ENCODE peak calls at places on chromosomes 2 and 18, in six cellular contexts. One of them, this sample, is unnamed. For H3K4me1, the result is how much of the 10 kb centered on the place peaks cover.

GRCh38 chr2:192218347-192218746 is 23.6 kb upstream of the TMEFF2 start:
- DNase-seq in H1: no peak
- DNase-seq in IMR-90: no peak
- DNase-seq in mesendoderm: no peak
- DNase-seq in neuronal stem cell: no peak
- DNase-seq in H9: no peak
- DNase-seq in this sample: no peak

GRCh38 chr2:202084265-202084664 is 11.2 kb downstream of the KIAA2012 start:
- DNase-seq in H9: no peak
- DNase-seq in IMR-90: peak
- DNase-seq in H1: no peak
- DNase-seq in mesendoderm: no peak
- DNase-seq in neuronal stem cell: peak
- DNase-seq in this sample: no peak

GRCh38 chr2:121019073-121019472 is 265.9 kb downstream of the TFCP2L1 start:
- DNase-seq in IMR-90: peak
- DNase-seq in H9: peak
- DNase-seq in neuronal stem cell: no peak
- DNase-seq in mesendoderm: no peak
- DNase-seq in H1: no peak
- DNase-seq in this sample: no peak

GRCh38 chr2:14815201-14815600 is 182.7 kb downstream of the LRATD1 start:
- DNase-seq in IMR-90: no peak
- DNase-seq in neuronal stem cell: no peak
- DNase-seq in H9: no peak
- DNase-seq in mesendoderm: no peak
- DNase-seq in H1: no peak
- DNase-seq in this sample: no peak

GRCh38 chr18:3179430-3180089 is 40.2 kb downstream of the MYOM1 start:
- DNase-seq in mesendoderm: peak
- DNase-seq in H9: no peak
- DNase-seq in H1: no peak
- DNase-seq in IMR-90: no peak
- DNase-seq in neuronal stem cell: no peak
- DNase-seq in this sample: no peak

GRCh38 chr2:220275454-220275853 is 648.0 kb downstream of the SLC4A3 start:
- DNase-seq in H9: no peak
- DNase-seq in H1: no peak
- DNase-seq in IMR-90: no peak
- DNase-seq in neuronal stem cell: no peak
- DNase-seq in mesendoderm: peak
- DNase-seq in this sample: no peak

GRCh38 chr2:236748385-236748784 is 178.8 kb downstream of the ACKR3 start:
- DNase-seq in IMR-90: no peak
- DNase-seq in H9: no peak
- DNase-seq in H1: no peak
- DNase-seq in neuronal stem cell: no peak
- DNase-seq in mesendoderm: no peak
- DNase-seq in this sample: no peak

GRCh38 chr18:136433-136832 is 21.9 kb upstream of the USP14 start:
- DNase-seq in H9: no peak
- DNase-seq in mesendoderm: no peak
- DNase-seq in H1: no peak
- DNase-seq in IMR-90: no peak
- DNase-seq in neuronal stem cell: no peak
- DNase-seq in this sample: no peak

GRCh38 chr2:174840436-174840835 is 76.2 kb upstream of the CHRNA1 start:
- DNase-seq in neuronal stem cell: no peak
- DNase-seq in H9: no peak
- DNase-seq in H1: no peak
- DNase-seq in IMR-90: peak
- DNase-seq in mesendoderm: no peak
- DNase-seq in this sample: peak

GRCh38 chr2:195656859-195657633 is at the start of gene SLC39A10:
- DNase-seq in H1: peak
- DNase-seq in mesendoderm: peak
- DNase-seq in IMR-90: peak
- DNase-seq in neuronal stem cell: peak
- DNase-seq in H9: peak
- DNase-seq in this sample: peak
- H2AK5ac ChIP-seq in H1: no peak
- H2AK5ac ChIP-seq in mesendoderm: no peak
- H2AK5ac ChIP-seq in IMR-90: peak
- H2AK5ac ChIP-seq in neuronal stem cell: peak
- H2AK5ac ChIP-seq in H9: no peak
- H2AK5ac ChIP-seq in this sample: peak

DNA sequence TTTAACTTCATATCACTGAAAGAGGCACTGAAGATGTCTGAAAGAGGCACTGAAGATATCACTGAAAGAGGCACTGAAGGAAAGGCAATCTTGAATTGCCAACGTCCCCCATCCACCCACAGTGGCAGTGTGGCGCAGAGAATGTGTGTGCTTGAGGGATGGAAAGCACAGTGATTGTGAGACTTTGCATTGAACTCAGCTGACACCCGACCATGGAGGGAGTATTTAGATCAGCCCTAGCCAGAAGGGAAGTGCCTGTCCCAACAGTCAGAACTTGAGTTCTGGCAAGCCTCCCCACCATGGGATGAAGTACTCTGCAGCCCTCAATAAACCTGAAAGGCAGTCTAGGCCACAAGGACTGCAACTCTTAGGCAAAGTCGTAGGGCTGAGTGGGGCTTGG is 33.8 kb downstream of the MAP4K3 start:
- DNase-seq in H1: no peak
- DNase-seq in H9: no peak
- DNase-seq in IMR-90: peak
- DNase-seq in neuronal stem cell: no peak
- DNase-seq in mesendoderm: peak
- DNase-seq in this sample: no peak
- H3K4me1 ChIP-seq in H1: under half
- H3K4me1 ChIP-seq in H9: under half
- H3K4me1 ChIP-seq in IMR-90: under half
- H3K4me1 ChIP-seq in neuronal stem cell: under half
- H3K4me1 ChIP-seq in mesendoderm: under half
- H3K4me1 ChIP-seq in this sample: under half

DNA sequence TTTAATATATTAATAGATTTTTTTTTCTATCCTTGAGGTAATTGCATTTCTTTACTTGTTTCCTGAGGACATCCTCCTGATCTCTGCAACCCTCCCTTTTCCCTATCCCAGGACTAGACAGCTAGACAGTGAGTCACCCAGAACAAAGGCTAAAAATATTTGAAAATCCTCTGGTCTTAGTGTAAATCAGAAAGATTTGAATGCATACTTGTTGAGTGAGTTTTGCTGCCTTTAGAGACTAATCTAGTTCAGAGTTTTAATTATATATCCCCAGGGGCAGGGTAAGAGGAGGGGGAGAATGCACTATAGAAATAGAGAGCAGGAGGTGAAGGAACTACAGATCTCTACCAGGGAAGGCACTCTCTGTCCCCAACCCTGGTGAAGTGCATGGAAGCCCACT is 202.3 kb upstream of the TCF4 start:
- DNase-seq in H1: no peak
- DNase-seq in IMR-90: peak
- DNase-seq in mesendoderm: no peak
- DNase-seq in neuronal stem cell: no peak
- DNase-seq in H9: no peak
- DNase-seq in this sample: peak
- H2AK5ac ChIP-seq in H1: no peak
- H2AK5ac ChIP-seq in IMR-90: peak
- H2AK5ac ChIP-seq in mesendoderm: no peak
- H2AK5ac ChIP-seq in neuronal stem cell: no peak
- H2AK5ac ChIP-seq in H9: no peak
- H2AK5ac ChIP-seq in this sample: peak

DNA sequence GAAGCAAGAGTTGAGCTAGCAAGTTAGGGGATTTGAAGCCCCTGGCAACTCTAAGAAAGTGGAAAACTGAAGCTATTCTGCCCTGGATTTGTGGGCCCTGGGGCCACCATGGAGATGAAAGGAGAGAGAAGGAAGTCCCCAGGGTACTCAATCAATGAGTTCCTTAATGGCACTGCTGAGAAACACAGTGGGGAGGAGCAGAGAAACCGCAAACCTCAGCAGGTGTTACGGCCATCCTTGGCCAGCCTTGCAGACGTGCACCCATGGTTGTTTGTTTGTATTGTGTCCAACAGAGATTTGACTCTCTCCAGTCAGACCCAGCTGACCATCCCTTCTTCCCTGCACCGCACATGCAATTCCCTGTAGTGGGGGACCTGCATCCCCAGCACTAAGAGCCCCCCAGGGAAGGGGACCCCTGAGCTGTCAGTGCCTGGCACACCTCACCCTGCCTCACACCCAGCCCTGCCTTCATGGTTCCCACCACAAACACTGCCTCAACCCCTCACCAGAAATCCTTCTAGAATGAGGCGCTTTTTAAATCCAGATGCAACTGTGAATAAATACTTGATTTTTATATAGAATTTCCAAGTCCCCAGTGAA is 255.3 kb downstream of the SH3BP4 start:
- DNase-seq in IMR-90: no peak
- DNase-seq in neuronal stem cell: no peak
- DNase-seq in H1: no peak
- DNase-seq in H9: no peak
- DNase-seq in mesendoderm: no peak
- DNase-seq in this sample: no peak
- H3K4me1 ChIP-seq in IMR-90: under half
- H3K4me1 ChIP-seq in neuronal stem cell: under half
- H3K4me1 ChIP-seq in H1: under half
- H3K4me1 ChIP-seq in H9: under half
- H3K4me1 ChIP-seq in mesendoderm: under half
- H3K4me1 ChIP-seq in this sample: under half

DNA sequence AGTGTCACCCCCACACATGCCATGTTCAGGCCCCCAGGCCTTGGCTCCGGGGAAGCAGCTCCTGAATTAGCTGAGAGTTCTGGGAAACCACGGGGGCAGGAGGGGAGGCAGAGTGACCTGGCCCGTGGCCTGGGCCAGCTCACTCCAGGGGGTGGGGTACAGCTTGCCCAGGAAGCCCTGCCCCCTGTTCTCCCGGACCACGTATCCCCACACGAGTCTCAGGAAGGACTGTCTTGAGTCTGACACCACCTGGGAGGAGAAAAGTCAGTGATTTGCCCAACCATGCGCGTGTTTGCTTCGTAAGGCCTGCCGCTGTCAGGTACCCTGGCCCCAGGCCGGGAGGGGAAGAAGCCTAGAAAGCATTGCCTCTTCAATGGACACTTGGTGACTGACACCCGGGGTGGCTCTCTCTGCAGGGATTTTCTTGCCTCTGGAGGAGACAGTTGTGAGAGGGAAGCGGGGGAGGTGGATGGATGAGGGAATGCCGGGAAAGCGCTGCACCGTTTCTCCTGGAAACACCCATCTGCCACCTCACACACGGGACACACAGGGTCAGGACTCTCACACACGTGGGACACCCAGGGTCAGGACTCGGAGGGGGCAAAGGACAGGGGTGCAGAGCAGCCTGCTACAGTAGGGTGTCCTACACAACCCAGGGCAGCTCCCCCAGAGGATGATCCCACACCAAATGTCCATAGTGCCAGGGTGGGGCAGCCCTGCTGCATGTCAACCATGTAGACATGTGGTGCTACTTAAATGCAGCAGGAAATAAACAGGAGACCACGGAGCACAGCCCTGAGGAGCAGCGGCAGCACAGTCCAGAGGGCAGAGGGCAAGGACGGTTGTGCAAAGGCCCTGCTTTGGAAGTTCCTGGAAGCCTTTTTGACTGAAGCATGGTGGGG is 4.9 kb downstream of the RAMP1 start:
- DNase-seq in mesendoderm: peak
- DNase-seq in IMR-90: no peak
- DNase-seq in neuronal stem cell: no peak
- DNase-seq in H1: no peak
- DNase-seq in H9: no peak
- DNase-seq in this sample: no peak
- H2AK5ac ChIP-seq in mesendoderm: no peak
- H2AK5ac ChIP-seq in IMR-90: peak
- H2AK5ac ChIP-seq in neuronal stem cell: peak
- H2AK5ac ChIP-seq in H1: no peak
- H2AK5ac ChIP-seq in H9: no peak
- H2AK5ac ChIP-seq in this sample: peak

GRCh38 chr2:207845202-207845864 is 75.6 kb upstream of the FZD5 start:
- DNase-seq in mesendoderm: no peak
- DNase-seq in H1: no peak
- DNase-seq in H9: no peak
- DNase-seq in IMR-90: no peak
- DNase-seq in neuronal stem cell: no peak
- DNase-seq in this sample: no peak
- H3K4me1 ChIP-seq in mesendoderm: under half
- H3K4me1 ChIP-seq in H1: under half
- H3K4me1 ChIP-seq in H9: under half
- H3K4me1 ChIP-seq in IMR-90: under half
- H3K4me1 ChIP-seq in neuronal stem cell: under half
- H3K4me1 ChIP-seq in this sample: under half

DNA sequence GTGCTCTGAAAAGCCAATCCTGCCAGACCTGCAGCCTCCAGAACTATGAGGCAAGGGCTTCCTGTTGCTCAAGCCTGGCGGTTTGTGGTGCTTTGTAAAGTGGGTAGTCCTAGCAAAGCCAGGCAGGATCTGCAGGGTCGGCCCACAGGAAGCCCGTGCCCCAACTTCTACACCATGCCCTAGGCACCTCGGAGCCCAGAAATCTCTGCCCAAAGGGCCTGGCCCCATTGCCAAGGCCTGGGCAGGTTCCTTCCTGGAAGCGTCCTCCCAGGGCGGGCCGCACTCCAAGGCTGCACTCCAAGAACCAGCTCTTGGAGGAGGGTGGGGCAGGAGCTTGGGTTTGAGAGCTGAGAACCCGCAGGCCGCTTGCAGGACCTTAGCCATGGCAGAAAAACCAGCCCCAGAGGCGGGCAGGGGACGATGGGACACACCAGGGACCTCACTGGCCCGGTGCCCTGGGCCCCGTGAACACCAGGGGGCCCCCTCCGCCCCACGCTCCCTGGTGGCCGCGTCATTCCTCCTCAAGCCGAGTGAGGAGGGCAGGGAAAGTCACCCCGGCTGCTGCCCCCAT is 37.2 kb upstream of the ID2 start:
- DNase-seq in mesendoderm: no peak
- DNase-seq in H1: no peak
- DNase-seq in H9: peak
- DNase-seq in neuronal stem cell: no peak
- DNase-seq in IMR-90: no peak
- DNase-seq in this sample: no peak
- H2AK5ac ChIP-seq in mesendoderm: no peak
- H2AK5ac ChIP-seq in H1: no peak
- H2AK5ac ChIP-seq in H9: no peak
- H2AK5ac ChIP-seq in neuronal stem cell: peak
- H2AK5ac ChIP-seq in IMR-90: no peak
- H2AK5ac ChIP-seq in this sample: no peak

GRCh38 chr2:203688798-203689197 is 17.6 kb upstream of the CD28 start:
- DNase-seq in neuronal stem cell: no peak
- DNase-seq in H1: no peak
- DNase-seq in mesendoderm: peak
- DNase-seq in H9: no peak
- DNase-seq in IMR-90: peak
- DNase-seq in this sample: peak
- H3K4me1 ChIP-seq in neuronal stem cell: under half
- H3K4me1 ChIP-seq in H1: under half
- H3K4me1 ChIP-seq in mesendoderm: under half
- H3K4me1 ChIP-seq in H9: under half
- H3K4me1 ChIP-seq in IMR-90: under half
- H3K4me1 ChIP-seq in this sample: under half

This sample was measured in mesenchymal stem cell.